ENCODE peak calls at places on chromosomes 16 and 17, in eight cellular contexts. P is cardiac muscle cell; Y is NCI-H460; Z is astrocyte of the spinal cord; K is Kasumi-1; L is mucosa of gallbladder; O is H54; I is CD8-positive, alpha-beta memory T cell. N is an unnamed sample.

GRCh38 chr17:38334480-38335364 is 9.0 kb downstream of the GPR179 start:
- DNase-seq in P (no peak), Y (no peak), Z (no peak), K (no peak), L (no peak), O (no peak), I (no peak), N (no peak)

GRCh38 chr17:1008008-1008761 is 11.3 kb downstream of the TIMM22 start:
- DNase-seq in P (no peak), Y (no peak), Z (no peak), K (no peak), L (no peak), O (no peak), I (no peak), N (no peak)

GRCh38 chr17:8322078-8322477 is 12.0 kb downstream of the ARHGEF15 start:
- DNase-seq in P (no peak), Y (no peak), Z (no peak), K (no peak), L (no peak), O (no peak), I (no peak), N (no peak)

GRCh38 chr16:26959416-26960009 is 107.2 kb upstream of the C16orf82 start:
- DNase-seq in P (no peak), Y (no peak), Z (no peak), K (no peak), L (no peak), O (no peak), I (no peak), N (no peak)

GRCh38 chr16:25134306-25134705 is 22.8 kb downstream of the LCMT1 start:
- DNase-seq in P (no peak), Y (no peak), Z (no peak), K (peak), L (no peak), O (no peak), I (no peak), N (no peak)

GRCh38 chr17:83190601-83191387 is 111.4 kb downstream of the METRNL start:
- DNase-seq in P (no peak), Y (no peak), Z (no peak), K (no peak), L (no peak), O (no peak), I (peak), N (no peak)

GRCh38 chr17:37446027-37446426 is 39.3 kb downstream of the TADA2A start:
- DNase-seq in P (no peak), Y (peak), Z (peak), K (no peak), L (no peak), O (no peak), I (no peak), N (no peak)

GRCh38 chr17:15890279-15890892 is 54.5 kb upstream of the ADORA2B start:
- DNase-seq in P (no peak), Y (no peak), Z (no peak), K (no peak), L (no peak), O (no peak), I (no peak), N (no peak)

GRCh38 chr17:42409467-42410351 is 13.3 kb downstream of the CAVIN1 start:
- DNase-seq in P (peak), Y (no peak), Z (peak), K (no peak), L (peak), O (peak), I (no peak), N (peak)

GRCh38 chr16:12228607-12229499 is 252.3 kb downstream of the SNX29 start:
- DNase-seq in P (peak), Y (peak), Z (peak), K (peak), L (peak), O (peak), I (no peak), N (peak)

GRCh38 chr17:46984341-46984740 is 5.3 kb upstream of the RPRML start:
- DNase-seq in P (no peak), Y (no peak), Z (no peak), K (no peak), L (no peak), O (no peak), I (no peak), N (no peak)

GRCh38 chr17:79645777-79646088 is 34.9 kb upstream of the RBFOX3 start:
- DNase-seq in P (no peak), Y (no peak), Z (no peak), K (no peak), L (no peak), O (no peak), I (no peak), N (no peak)

GRCh38 chr17:17557796-17558195 is 33.7 kb downstream of the PEMT start:
- DNase-seq in P (no peak), Y (no peak), Z (no peak), K (no peak), L (no peak), O (no peak), I (no peak), N (no peak)

GRCh38 chr17:2433696-2434095 is 32.8 kb upstream of the MNT start:
- DNase-seq in P (no peak), Y (no peak), Z (peak), K (no peak), L (no peak), O (peak), I (no peak), N (no peak)

GRCh38 chr16:55189975-55190636 is 133.9 kb upstream of the IRX6 start:
- DNase-seq in P (no peak), Y (no peak), Z (no peak), K (no peak), L (no peak), O (no peak), I (no peak), N (no peak)

GRCh38 chr16:27779719-27780161 is 229.8 kb downstream of the KATNIP start:
- DNase-seq in P (peak), Y (peak), Z (peak), K (no peak), L (peak), O (no peak), I (no peak), N (peak)

GRCh38 chr16:26198221-26198620 is 506.5 kb downstream of the HS3ST4 start:
- DNase-seq in P (no peak), Y (no peak), Z (no peak), K (no peak), L (no peak), O (no peak), I (no peak), N (no peak)